ENCODE peak calls at places on chromosomes 1 and 21, in six cellular contexts. I is IMR-90, M is GM23338, S is cardiac muscle cell, Q is upper lobe of left lung, D is mucosa of descending colon. E is an unnamed sample.
A peak's percentile ranks its signal among the peaks of the same experiment; 100 is the strongest.

GRCh38 chr1:245986404-245987221 is 520.5 kb downstream of the SMYD3 start:
- DNase-seq in Q (no peak), S (no peak), D (peak; percentile 33), M (no peak), I (peak; percentile 88), E (no peak)

GRCh38 chr21:45560106-45561021 is 18.1 kb upstream of the SLC19A1 start:
- DNase-seq in M (no peak), Q (peak; percentile 22), S (no peak), D (no peak), I (no peak), E (peak; percentile 43)

GRCh38 chr1:43388021-43388575 is 1.5 kb downstream of the MED8 start:
- DNase-seq in Q (peak; percentile 49), D (no peak), S (no peak), I (peak; percentile 35), M (no peak), E (no peak)

GRCh38 chr1:153777648-153778047 is 2.4 kb downstream of the SLC27A3 start:
- DNase-seq in S (no peak), D (no peak), I (peak; percentile 21), M (no peak), Q (peak; percentile 67), E (peak; percentile 65)

GRCh38 chr1:116415699-116416533 is 42.9 kb downstream of the ATP1A1 start:
- DNase-seq in D (no peak), I (peak; percentile 18), M (peak; percentile 69), S (peak; percentile 91), Q (no peak), E (no peak)

GRCh38 chr1:31310131-31310530 is 13.3 kb downstream of the ZCCHC17 start:
- DNase-seq in Q (no peak), S (no peak), M (no peak), I (peak; percentile 2), D (no peak), E (no peak)

GRCh38 chr21:26116456-26117011 is 54.0 kb downstream of the APP start:
- DNase-seq in M (peak; percentile 76), S (no peak), Q (no peak), I (peak; percentile 44), D (no peak), E (no peak)

GRCh38 chr1:205477759-205478247 is 22.0 kb upstream of the BLACAT1 start:
- DNase-seq in D (peak; percentile 60), M (no peak), S (no peak), Q (peak; percentile 85), I (peak; percentile 33), E (peak; percentile 86)

GRCh38 chr1:227357229-227358078 is 39.2 kb upstream of the CDC42BPA start:
- DNase-seq in D (peak; percentile 47), I (peak; percentile 85), S (peak; percentile 43), M (peak; percentile 38), Q (peak; percentile 51), E (no peak)

GRCh38 chr1:108972941-108973340 is 9.7 kb upstream of the CLCC1 start:
- DNase-seq in S (no peak), Q (no peak), M (no peak), D (no peak), I (no peak), E (no peak)

GRCh38 chr21:41953831-41954653 is at the start of gene C2CD2:
- DNase-seq in I (peak; percentile 73), Q (peak; percentile 50), D (peak; percentile 68), S (peak; percentile 82), M (peak; percentile 78), E (peak; percentile 78)

GRCh38 chr21:41952568-41953248 is 1.1 kb downstream of the C2CD2 start:
- DNase-seq in D (peak; percentile 27), S (no peak), M (peak; percentile 49), Q (no peak), I (peak; percentile 16), E (no peak)

GRCh38 chr21:41955516-41955915 is 1.7 kb upstream of the C2CD2 start:
- DNase-seq in I (no peak), Q (no peak), S (no peak), D (no peak), M (no peak), E (no peak)

GRCh38 chr21:41953249-41953830 is 478 bp downstream of the C2CD2 start:
- DNase-seq in D (no peak), Q (no peak), I (no peak), S (peak; percentile 45), M (peak; percentile 32), E (no peak)

DNA sequence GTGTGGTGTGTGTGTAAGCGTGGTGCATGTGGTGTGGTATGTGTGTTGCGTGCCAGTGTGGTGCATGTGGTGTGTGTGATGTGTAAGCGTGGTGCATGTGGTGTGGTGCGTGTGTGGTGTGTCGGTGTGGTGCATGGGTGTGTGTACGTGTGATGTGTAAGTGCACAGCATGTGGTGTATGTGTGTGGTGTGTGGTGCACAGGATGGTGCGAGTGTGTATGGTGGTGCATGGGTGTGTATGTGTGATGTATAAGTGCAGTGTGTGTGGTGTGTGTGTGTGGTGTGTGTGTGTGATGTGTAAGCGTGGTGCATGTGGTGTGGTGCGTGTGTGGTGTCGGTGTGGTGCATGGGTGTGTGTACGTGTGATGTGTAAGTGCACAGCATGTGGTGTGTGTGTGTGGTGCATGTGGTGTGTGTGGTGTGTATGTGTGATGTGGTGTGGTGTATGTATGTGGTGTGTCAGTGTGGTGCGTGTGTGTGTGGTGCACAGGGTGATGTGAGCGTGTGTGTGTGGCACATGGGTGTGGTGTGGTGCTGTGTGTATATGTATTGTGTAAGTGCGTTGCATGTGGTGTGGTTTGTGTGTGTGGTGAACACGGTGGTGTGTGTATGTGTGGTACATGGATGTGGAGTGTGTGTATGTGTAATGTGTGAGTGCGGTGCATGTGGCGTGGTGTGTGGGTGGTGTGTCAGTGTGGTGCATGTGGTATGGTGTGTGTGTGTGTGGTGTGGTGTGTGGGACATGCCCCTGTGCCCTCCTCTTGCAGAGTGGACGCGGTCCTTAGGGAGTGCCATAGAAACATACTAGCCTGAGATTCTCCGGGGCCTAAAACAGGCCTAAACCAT is 1.1 kb upstream of the C2CD2 start:
- DNase-seq in Q (no peak), I (no peak), M (no peak), S (no peak), D (no peak), E (no peak)
- H3K4me1 ChIP-seq in Q (peaks cover 36% of the 10 kb centered on the region), I (peaks cover 26% of the 10 kb centered on the region), M (peaks cover 27% of the 10 kb centered on the region), S (peaks cover 16% of the 10 kb centered on the region), D (peaks cover 7% of the 10 kb centered on the region), E (peaks cover 37% of the 10 kb centered on the region)

GRCh38 chr1:23913212-23913880 is at the start of gene CNR2:
- DNase-seq in I (no peak), S (no peak), Q (no peak), D (no peak), M (no peak), E (no peak)
- H3K4me3 ChIP-seq in I (no peak within 1 kb of the TSS), S (no peak within 1 kb of the TSS), Q (no peak within 1 kb of the TSS), D (no peak within 1 kb of the TSS), M (no peak within 1 kb of the TSS), E (no peak within 1 kb of the TSS)

GRCh38 chr1:243712890-243713425 is 137.1 kb downstream of the AKT3 start:
- DNase-seq in M (no peak), Q (no peak), S (no peak), I (peak; percentile 19), D (no peak), E (no peak)
- TF ChIP-seq CTCF in M (no peak), Q (no peak), S (peak; percentile 36), I (peak; percentile 35), D (no peak), E (no peak)

GRCh38 chr1:12166834-12167492 is at the start of gene TNFRSF1B:
- DNase-seq in S (peak; percentile 48), M (peak; percentile 87), Q (peak; percentile 87), D (peak; percentile 81), I (peak; percentile 29), E (peak; percentile 85)
- H3K4me1 ChIP-seq in S (no peaks in the 10 kb centered on the region), M (no peaks in the 10 kb centered on the region), Q (peaks cover 55% of the 10 kb centered on the region), D (peaks cover 18% of the 10 kb centered on the region), I (peaks cover 10% of the 10 kb centered on the region), E (peaks cover 63% of the 10 kb centered on the region)

DNA sequence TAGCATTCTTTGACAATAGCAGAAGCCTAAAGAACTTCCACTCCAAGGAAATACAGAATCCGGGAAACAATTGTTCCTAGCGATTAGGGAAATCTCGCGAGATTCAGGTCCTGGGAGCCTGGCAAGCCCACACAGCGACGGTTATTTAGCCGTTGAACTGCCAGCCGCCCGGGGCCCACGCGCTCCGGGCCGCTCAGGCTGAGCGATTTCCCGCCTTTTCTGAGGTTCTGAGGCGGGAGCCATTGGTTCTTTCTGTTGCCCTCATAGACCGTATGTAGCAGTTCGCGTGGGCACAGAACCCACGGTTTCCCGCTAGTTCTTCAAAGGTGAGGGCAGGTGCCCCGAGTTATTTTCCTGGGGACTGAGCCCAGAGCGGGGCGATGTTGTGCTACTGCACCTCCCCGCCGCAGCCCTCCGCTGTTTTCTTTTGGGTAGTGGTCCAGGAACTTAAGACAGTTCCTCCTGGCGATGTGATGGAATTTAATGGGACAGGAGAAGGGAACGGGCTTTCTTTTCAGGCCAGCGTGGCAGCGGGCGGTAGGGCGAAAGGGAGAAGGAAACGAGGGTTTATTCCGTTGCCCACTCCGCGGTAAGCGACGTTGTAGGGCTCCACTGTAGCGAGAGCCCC is at the start of gene SYCP1:
- DNase-seq in D (no peak), M (peak; percentile 60), I (no peak), S (no peak), Q (no peak), E (no peak)
- H3K4me3 ChIP-seq in D (no peak within 1 kb of the TSS), M (peak within 1 kb of the TSS; percentile 48), I (peak within 1 kb of the TSS; percentile 11), S (no peak within 1 kb of the TSS), Q (no peak within 1 kb of the TSS), E (peak within 1 kb of the TSS; percentile 6)

GRCh38 chr1:110418729-110419128 is 11.2 kb upstream of the LAMTOR5 start:
- DNase-seq in Q (no peak), I (no peak), S (no peak), D (no peak), M (no peak), E (no peak)

GRCh38 chr1:110420023-110420662 is 12.6 kb upstream of the LAMTOR5 start:
- DNase-seq in M (no peak), Q (no peak), I (no peak), D (no peak), S (no peak), E (no peak)

GRCh38 chr1:110424699-110425098 is 17.2 kb upstream of the LAMTOR5 start:
- DNase-seq in M (no peak), I (no peak), D (no peak), S (no peak), Q (no peak), E (no peak)

GRCh38 chr1:110425196-110425595 is 17.7 kb upstream of the LAMTOR5 start:
- DNase-seq in Q (no peak), S (no peak), D (no peak), I (no peak), M (no peak), E (no peak)

DNA sequence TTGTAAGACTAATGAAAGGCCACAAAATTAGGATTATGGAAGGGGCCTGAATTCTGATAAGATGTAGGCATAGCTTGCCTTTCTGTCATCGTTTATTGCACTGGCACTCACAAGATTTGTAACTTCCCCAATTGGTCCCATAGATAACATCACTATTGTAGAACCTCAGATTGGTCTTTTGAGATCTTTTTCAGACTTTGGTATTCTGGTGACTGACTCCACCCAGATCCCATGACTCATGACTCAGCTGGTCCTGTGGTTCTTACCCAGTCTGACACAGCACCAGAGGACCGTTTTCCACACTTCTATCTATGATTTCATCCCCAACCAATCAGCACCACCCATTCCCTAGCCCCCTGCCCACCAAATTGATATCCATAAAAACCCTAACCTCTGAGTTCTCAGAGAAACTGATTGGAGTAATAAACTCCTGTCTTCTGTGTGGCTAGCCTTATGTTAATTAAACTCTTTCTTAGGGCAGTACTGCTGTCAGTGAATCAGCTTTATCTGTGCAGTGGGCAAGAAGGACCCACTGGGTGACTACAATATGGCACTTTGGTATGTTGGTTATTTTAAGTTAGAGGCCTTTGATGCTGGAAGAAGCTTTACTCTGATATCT is 13.8 kb upstream of the LAMTOR5 start:
- DNase-seq in M (no peak), I (peak; percentile 67), D (no peak), S (no peak), Q (peak; percentile 65), E (no peak)
- TF ChIP-seq CTCF in M (no peak), I (no peak), D (no peak), S (no peak), Q (no peak), E (no peak)

E was measured in lower lobe of right lung.